ENCODE peak calls at places on chromosome 10, in eight cellular contexts. H is HCT116, L is lower lobe of right lung, Y is uterus, I is hepatocyte, D is heart right ventricle, J is OCI-LY7, R is GM23338. A is an unnamed sample.

GRCh38 chr10:1731592-1731991 is 5.7 kb downstream of the ADARB2 start:
- DNase-seq in H (no peak), L (no peak), Y (no peak), I (no peak), D (no peak), J (no peak), R (no peak), A (no peak)

GRCh38 chr10:128125416-128125943 is 743 bp downstream of the MKI67 start:
- DNase-seq in H (no peak), L (peak), Y (no peak), I (peak), D (no peak), J (peak), R (no peak), A (peak)

GRCh38 chr10:89414879-89415821 is 782 bp downstream of the IFIT5 start:
- DNase-seq in H (no peak), L (peak), Y (peak), I (peak), D (peak), J (no peak), R (peak), A (peak)

GRCh38 chr10:52653221-52653501 is 119.4 kb downstream of the MBL2 start:
- DNase-seq in H (no peak), L (no peak), Y (no peak), I (no peak), D (no peak), J (no peak), R (no peak), A (no peak)

GRCh38 chr10:61907587-61907986 is 6.1 kb downstream of the ARID5B start:
- DNase-seq in H (no peak), L (no peak), Y (no peak), I (no peak), D (no peak), J (no peak), R (no peak), A (no peak)

GRCh38 chr10:95327367-95327766 is 36.6 kb upstream of the PDLIM1 start:
- DNase-seq in H (no peak), L (peak), Y (peak), I (peak), D (peak), J (no peak), R (no peak), A (peak)

GRCh38 chr10:52212062-52212461 is 102.0 kb upstream of the DKK1 start:
- DNase-seq in H (no peak), L (no peak), Y (peak), I (peak), D (no peak), J (no peak), R (peak), A (no peak)

GRCh38 chr10:28036587-28036986 is 37.7 kb upstream of the ODAD2 start:
- DNase-seq in H (no peak), L (no peak), Y (no peak), I (no peak), D (no peak), J (no peak), R (no peak), A (no peak)

GRCh38 chr10:31602541-31603244 is 283.7 kb downstream of the ZEB1 start:
- DNase-seq in H (no peak), L (peak), Y (peak), I (peak), D (peak), J (no peak), R (peak), A (peak)

GRCh38 chr10:99007457-99007856 is 228.2 kb downstream of the HPSE2 start:
- DNase-seq in H (no peak), L (no peak), Y (no peak), I (no peak), D (no peak), J (no peak), R (no peak), A (no peak)

GRCh38 chr10:6204341-6205191 is 1.8 kb downstream of the PFKFB3 start:
- DNase-seq in H (no peak), L (peak), Y (peak), I (peak), D (peak), J (peak), R (no peak), A (peak)

GRCh38 chr10:113991091-113991860 is 52.4 kb upstream of the ADRB1 start:
- DNase-seq in H (no peak), L (no peak), Y (no peak), I (no peak), D (no peak), J (no peak), R (no peak), A (no peak)

GRCh38 chr10:24944512-24945255 is 7.7 kb downstream of the PRTFDC1 start:
- DNase-seq in H (peak), L (no peak), Y (no peak), I (peak), D (peak), J (no peak), R (no peak), A (peak)

GRCh38 chr10:8275911-8276310 is 221.4 kb downstream of the GATA3 start:
- DNase-seq in H (no peak), L (no peak), Y (no peak), I (no peak), D (no peak), J (no peak), R (no peak), A (no peak)

DNA sequence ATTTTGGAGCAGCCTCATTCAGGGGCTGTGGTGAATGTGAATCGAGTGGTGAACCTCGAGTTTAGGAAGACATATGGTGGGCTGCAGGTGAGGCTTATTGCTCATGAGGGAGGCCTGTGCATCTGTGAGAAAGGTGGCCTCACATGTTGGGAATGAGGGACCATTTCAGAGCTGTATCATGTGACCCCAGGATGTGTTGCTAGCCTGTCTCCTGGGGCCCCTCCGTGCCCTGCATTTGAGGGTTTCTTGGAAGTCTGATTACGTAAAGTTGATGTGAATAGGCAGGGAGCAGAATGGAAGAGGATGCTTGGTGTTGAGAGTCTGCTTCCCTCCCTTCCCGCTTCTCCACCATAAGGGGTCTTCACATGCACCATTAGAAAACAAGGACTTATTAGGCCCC is 569.1 kb downstream of the LRMDA start:
- DNase-seq in H (no peak), L (no peak), Y (no peak), I (no peak), D (no peak), J (no peak), R (no peak), A (no peak)
- H3K27ac ChIP-seq in H (no peak), L (no peak), Y (no peak), I (no peak), D (no peak), J (no peak), R (no peak), A (no peak)

GRCh38 chr10:21927601-21928000 is 75.9 kb downstream of the DNAJC1 start:
- DNase-seq in H (no peak), L (no peak), Y (no peak), I (no peak), D (no peak), J (no peak), R (no peak), A (no peak)

GRCh38 chr10:21925851-21926250 is 77.7 kb downstream of the DNAJC1 start:
- DNase-seq in H (no peak), L (no peak), Y (no peak), I (no peak), D (no peak), J (no peak), R (no peak), A (no peak)

GRCh38 chr10:21924511-21924910 is 79.0 kb downstream of the DNAJC1 start:
- DNase-seq in H (no peak), L (no peak), Y (no peak), I (no peak), D (no peak), J (no peak), R (no peak), A (no peak)

GRCh38 chr10:21926949-21927348 is 76.6 kb downstream of the DNAJC1 start:
- DNase-seq in H (no peak), L (no peak), Y (no peak), I (peak), D (no peak), J (no peak), R (no peak), A (peak)

DNA sequence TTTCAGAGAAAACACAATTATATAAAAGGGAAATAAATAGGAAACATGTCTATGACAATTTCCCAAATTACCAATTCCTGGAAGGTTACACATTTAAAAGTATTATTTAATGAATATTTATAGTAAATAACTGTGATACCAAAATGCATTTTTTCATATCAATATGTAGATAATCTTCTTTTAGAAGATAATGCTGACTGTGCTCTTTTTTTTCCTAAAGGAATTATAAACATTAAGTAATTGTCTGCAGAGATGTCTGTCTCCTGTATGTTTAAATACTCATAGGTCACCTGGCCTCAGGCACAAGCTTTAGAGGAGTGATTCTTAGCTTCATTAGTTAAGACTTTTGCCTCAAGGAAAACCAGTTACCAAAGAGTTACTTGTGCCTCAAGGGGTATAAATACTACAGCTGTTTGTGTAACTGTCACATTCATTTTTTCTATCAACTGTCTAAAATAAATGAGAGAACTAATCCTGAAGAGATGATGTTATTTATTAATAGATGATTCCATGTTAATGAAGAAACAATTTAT is 77.1 kb downstream of the DNAJC1 start:
- DNase-seq in H (no peak), L (no peak), Y (no peak), I (no peak), D (no peak), J (no peak), R (no peak), A (no peak)
- H3K27ac ChIP-seq in H (no peak), L (no peak), Y (no peak), I (peak), D (no peak), J (no peak), R (no peak), A (no peak)

GRCh38 chr10:132641401-132641800 is 103.8 kb downstream of the INPP5A start:
- DNase-seq in H (no peak), L (no peak), Y (no peak), I (no peak), D (no peak), J (no peak), R (no peak), A (no peak)
- H3K27ac ChIP-seq in H (no peak), L (no peak), Y (no peak), I (no peak), D (no peak), J (no peak), R (no peak), A (no peak)

DNA sequence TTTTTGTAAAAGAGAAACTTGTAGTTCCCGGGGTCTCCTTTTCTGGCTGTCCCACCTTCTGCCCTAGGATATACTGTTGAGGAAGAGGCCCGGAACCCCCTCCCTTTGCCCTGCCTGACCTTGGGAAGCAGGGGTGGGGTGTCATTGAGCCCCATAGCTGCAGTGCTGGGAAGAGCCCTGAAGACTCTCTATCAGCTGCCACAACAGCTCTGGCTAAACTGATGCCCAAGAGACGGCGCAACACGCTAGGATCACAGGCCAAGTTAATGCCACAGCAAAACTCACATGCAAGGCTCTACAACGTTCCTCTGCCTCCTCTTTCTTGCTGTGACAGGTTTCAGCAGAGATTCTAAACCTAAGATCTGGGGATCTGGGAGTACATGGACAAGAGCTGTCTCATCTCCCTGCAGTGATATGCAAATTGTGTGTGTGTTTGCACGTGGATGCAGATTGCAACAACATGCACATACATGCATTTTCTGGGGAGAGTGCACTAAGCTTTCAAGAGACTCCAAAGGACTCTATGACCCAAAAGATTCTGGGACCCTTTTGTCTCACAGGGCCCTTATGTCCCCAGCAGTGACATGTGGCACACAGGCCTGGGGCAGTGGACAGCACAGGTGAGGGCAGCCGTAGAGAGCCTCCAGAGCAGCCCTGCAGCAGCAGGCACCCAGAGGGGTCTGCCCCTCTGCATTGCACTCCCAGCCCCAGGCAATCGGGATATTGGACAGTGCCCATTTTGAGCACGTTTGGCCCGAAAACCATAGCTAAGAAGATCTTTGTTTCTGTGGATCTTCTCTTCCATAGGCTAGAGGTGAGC is 2.5 kb downstream of the RASSF4 start:
- DNase-seq in H (no peak), L (no peak), Y (no peak), I (no peak), D (peak), J (no peak), R (no peak), A (no peak)
- H3K27ac ChIP-seq in H (no peak), L (peak), Y (no peak), I (no peak), D (peak), J (no peak), R (no peak), A (no peak)

GRCh38 chr10:81688459-81688858 is 186.5 kb upstream of the NRG3 start:
- DNase-seq in H (no peak), L (no peak), Y (no peak), I (no peak), D (no peak), J (no peak), R (no peak), A (no peak)
- H3K27ac ChIP-seq in H (no peak), L (no peak), Y (no peak), I (no peak), D (no peak), J (no peak), R (no peak), A (no peak)

DNA sequence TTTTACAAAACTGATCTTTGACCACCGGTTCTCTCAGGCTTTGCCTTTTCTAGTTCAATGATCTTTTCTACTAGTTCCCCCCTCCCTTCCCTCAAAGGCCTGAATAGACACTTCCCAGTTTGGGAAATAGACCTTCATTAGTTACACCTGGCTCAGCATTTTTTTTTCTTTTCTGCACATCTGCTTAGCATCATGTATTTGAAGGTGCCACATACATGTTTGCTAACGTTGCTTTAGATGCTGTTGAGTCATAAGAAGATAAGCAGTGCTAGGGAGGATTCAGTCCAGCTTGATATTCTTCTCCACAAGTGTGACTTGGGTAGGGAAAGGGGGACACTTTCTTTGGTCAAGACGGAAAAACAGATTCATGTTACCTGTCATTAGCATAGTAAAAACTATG is 78.3 kb downstream of the BICC1 start:
- DNase-seq in H (no peak), L (no peak), Y (no peak), I (no peak), D (no peak), J (no peak), R (no peak), A (no peak)
- H3K27ac ChIP-seq in H (no peak), L (no peak), Y (no peak), I (peak), D (peak), J (no peak), R (no peak), A (no peak)

DNA sequence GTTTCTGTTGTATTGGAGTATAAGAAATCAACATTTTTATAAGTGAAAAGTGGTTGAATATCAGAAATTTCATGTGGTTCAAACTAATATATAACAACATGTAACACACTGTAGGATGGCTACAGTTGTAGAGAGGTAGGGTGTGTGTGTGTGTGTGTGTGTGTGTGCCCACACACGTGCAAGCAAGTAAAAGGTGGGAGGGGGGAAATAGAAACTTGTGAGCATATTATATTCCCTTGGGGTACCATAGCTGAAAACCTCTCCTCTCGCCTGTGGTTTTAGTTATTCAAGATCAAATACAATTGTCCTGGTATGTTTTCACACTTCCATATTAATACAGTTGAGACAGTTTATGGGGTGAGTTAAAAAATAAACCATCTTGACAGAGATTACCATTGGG is 26.2 kb downstream of the SMNDC1 start:
- DNase-seq in H (no peak), L (no peak), Y (no peak), I (no peak), D (no peak), J (peak), R (no peak), A (no peak)
- H3K27ac ChIP-seq in H (no peak), L (no peak), Y (no peak), I (no peak), D (peak), J (no peak), R (no peak), A (no peak)

A was measured in RWPE1.